ENCODE peak calls at places on chromosomes 7 and 10, in seven cellular contexts. I is fibroblast of mammary gland, O is A549, Q is OCI-LY7, J is neural progenitor cell, N is K562, B is MM.1S. Y is an unnamed sample.

GRCh38 chr7:148527717-148528168 is 62.8 kb upstream of the C7orf33 start:
- DNase-seq in I (peak), N (peak), J (peak), Q (peak), O (peak), B (peak), Y (peak)

GRCh38 chr10:62297857-62298256 is 29.2 kb upstream of the RTKN2 start:
- DNase-seq in J (no peak), I (no peak), O (no peak), Q (no peak), B (no peak), N (no peak), Y (no peak)

GRCh38 chr10:68561804-68562649 is 1.9 kb downstream of the TET1 start:
- DNase-seq in I (peak), J (peak), B (no peak), N (peak), O (no peak), Q (no peak), Y (no peak)

GRCh38 chr10:96720422-96721206 is at the start of gene PIK3AP1:
- DNase-seq in N (peak), B (peak), J (peak), Q (peak), I (no peak), O (peak), Y (peak)

GRCh38 chr7:52260046-52260665 is 775.3 kb upstream of the POM121L12 start:
- DNase-seq in I (no peak), Q (no peak), J (peak), O (peak), N (no peak), B (no peak), Y (no peak)

GRCh38 chr7:37753398-37753797 is 69.8 kb downstream of the GPR141 start:
- DNase-seq in J (no peak), N (no peak), Q (no peak), O (no peak), I (no peak), B (no peak), Y (no peak)

GRCh38 chr10:51834548-51834947 is 135.2 kb upstream of the CSTF2T start:
- DNase-seq in B (no peak), Q (no peak), N (no peak), J (no peak), I (no peak), O (no peak), Y (no peak)

GRCh38 chr7:118418433-118418832 is 193.9 kb downstream of the ANKRD7 start:
- DNase-seq in J (no peak), B (no peak), O (no peak), Q (no peak), I (no peak), N (no peak), Y (no peak)

GRCh38 chr7:36227223-36227622 is 74.2 kb downstream of the EEPD1 start:
- DNase-seq in I (peak), B (no peak), N (no peak), J (no peak), O (no peak), Q (no peak), Y (peak)

GRCh38 chr7:121510302-121510701 is 114.2 kb upstream of the FAM3C start:
- DNase-seq in O (peak), Q (peak), J (peak), B (no peak), N (peak), I (no peak), Y (no peak)

GRCh38 chr10:93711891-93712290 is 9.5 kb upstream of the FRA10AC1 start:
- DNase-seq in B (no peak), Q (no peak), O (no peak), I (peak), N (no peak), J (no peak), Y (peak)

GRCh38 chr7:158075633-158076001 is 512.0 kb downstream of the PTPRN2 start:
- DNase-seq in I (no peak), Q (no peak), N (no peak), J (no peak), B (no peak), O (no peak), Y (no peak)

GRCh38 chr10:93277360-93277759 is 203.7 kb downstream of the CYP26A1 start:
- DNase-seq in I (no peak), Q (no peak), N (no peak), J (no peak), O (no peak), B (no peak), Y (no peak)

GRCh38 chr7:151863386-151864079 is 13.4 kb downstream of the PRKAG2 start:
- DNase-seq in B (no peak), Q (peak), N (no peak), I (no peak), J (peak), O (peak), Y (no peak)

GRCh38 chr10:71068811-71069411 is 143.5 kb upstream of the UNC5B start:
- DNase-seq in O (peak), B (no peak), N (no peak), I (peak), J (peak), Q (no peak), Y (peak)

GRCh38 chr7:17021205-17021604 is 139.4 kb upstream of the AGR3 start:
- DNase-seq in O (no peak), I (peak), Q (no peak), B (no peak), J (no peak), N (no peak), Y (no peak)

DNA sequence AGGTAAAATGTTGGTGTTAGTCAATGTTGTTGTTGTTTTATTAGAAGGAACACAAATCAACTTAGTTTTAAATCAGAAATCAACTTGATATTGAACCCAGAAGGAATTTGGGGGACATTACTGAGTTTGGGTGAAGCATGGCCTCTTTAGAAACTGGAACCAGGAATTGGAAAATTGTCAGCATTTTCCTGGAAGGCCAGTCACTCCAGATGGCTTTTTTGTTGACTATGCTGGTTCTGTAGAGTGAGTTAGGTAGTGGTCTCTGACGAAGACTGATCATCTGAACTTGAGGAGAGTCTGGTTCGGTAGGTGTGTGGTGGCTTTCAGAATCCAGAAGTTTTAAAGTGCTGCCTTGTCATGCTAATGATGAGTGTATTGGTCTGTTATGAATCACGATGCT is 111.5 kb downstream of the BMPER start:
- DNase-seq in Q (no peak), N (no peak), I (no peak), B (no peak), J (no peak), O (no peak), Y (no peak)
- H3K4me3 ChIP-seq in Q (no peak), N (no peak), I (no peak), B (no peak), J (no peak), O (no peak), Y (no peak)

DNA sequence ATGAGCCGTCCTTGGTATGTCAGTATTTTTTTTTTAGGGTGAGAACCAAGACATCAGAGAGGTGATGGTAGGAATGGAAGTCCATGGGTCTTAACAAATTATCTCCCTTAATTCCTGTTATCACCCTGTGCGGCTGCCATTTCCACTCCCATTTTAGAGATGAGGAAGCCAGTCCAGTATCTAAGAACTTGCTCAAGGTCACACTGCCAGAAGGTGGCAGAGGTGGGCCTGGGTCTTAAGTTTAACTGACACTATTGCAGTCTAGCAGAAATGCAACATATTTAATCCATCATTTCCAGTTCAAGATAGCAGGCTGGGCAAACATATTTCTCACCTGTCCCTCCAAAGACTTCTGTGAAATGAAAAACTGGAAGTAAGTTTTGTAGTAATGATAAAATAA is 108.3 kb downstream of the GLI3 start:
- DNase-seq in O (peak), B (no peak), J (peak), I (peak), Q (peak), N (no peak), Y (no peak)
- TF ChIP-seq CTCF in O (no peak), B (peak), J (peak), I (peak), Q (peak), N (peak), Y (no peak)

GRCh38 chr10:101772895-101773761 is 2.8 kb downstream of the FGF8 start:
- DNase-seq in I (no peak), B (no peak), O (no peak), J (peak), N (no peak), Q (no peak), Y (no peak)

GRCh38 chr10:101775273-101776131 is at the start of gene FGF8:
- DNase-seq in I (no peak), N (no peak), O (no peak), B (no peak), J (peak), Q (no peak), Y (no peak)

GRCh38 chr10:101772017-101772894 is 3.7 kb downstream of the FGF8 start:
- DNase-seq in I (no peak), N (no peak), B (no peak), O (no peak), Q (no peak), J (no peak), Y (no peak)

GRCh38 chr10:101773923-101774588 is 1.9 kb downstream of the FGF8 start:
- DNase-seq in J (peak), N (no peak), O (no peak), I (no peak), B (no peak), Q (no peak), Y (peak)

DNA sequence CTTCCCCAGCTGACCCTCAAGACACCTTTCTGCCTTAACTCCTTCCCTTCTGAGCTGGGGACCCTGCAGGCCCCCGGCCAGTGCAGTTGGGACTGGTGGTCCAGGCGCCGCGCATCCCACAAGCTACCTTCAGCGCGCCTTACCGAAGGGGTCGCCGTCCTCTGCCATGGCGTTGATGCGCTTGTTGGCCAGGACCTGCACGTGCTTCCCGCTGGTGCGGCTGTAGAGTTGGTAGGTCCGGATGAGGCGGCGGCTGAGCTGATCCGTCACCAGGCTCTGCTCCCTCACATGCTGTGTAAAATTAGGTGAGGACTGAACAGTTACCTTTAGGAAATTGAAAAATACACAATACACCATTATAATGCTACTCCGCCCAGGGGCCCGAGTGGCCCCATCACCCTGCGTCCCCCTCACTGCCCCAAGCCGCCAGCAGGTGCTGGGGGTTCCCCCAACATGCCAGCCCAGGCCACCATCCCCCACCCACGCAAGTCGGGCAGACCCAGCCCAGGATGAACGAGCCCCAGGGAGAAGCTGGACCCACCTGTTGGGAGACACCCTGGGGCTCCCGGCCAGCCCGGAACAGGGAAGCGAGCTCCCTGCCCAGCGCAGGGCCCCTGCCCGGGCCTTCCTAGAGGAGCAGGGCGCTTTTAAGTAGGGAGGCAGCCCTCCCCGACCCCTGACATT is 1.2 kb downstream of the FGF8 start:
- DNase-seq in O (no peak), N (no peak), B (no peak), Q (no peak), J (peak), I (no peak), Y (no peak)
- H3K4me3 ChIP-seq in O (no peak), N (no peak), B (no peak), Q (no peak), J (peak), I (no peak), Y (no peak)

DNA sequence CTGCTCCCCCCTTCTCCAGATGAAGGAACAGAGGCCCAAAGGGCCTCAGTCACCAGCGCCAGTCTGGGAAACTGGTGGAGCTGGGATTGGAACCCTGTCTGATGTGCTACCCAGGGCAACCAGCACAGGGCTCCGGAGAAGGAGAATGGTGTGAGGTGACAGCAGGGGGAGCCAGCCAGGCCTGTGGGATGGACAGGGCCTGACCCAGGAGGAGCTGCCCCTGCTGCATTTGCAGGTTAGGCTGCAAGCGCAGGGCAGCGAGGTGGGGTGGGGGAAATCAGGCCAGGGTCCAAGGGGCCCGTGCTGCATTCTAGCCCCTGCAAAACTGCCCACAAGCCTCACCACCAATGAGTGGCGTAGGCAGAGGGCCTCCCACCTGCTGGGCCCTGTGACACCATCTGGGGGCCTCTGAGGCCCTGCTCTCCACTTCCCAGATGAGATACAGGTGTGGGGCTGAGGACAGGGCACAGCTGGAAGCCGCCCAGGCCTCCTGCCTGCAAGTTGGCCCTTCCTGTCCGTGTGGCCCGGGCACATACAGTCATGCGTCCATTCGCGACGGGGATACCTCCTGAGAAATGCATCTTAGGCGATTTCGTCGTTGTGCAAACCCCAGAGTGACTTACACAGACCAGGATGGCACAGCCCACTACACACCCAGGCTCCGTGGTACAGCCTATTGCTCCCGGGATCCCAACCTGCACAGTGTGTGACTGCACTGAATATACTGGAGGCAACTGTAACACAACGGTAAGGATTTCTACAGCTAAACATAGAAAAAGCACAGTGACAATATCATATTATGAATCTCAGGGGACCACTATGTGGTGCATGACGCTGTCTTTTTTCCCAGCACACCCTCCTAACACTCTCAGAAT is 45.2 kb downstream of the RASGEF1A start:
- DNase-seq in O (no peak), J (peak), Q (no peak), I (no peak), B (no peak), N (no peak), Y (no peak)
- TF ChIP-seq CTCF in O (no peak), J (peak), Q (peak), I (peak), B (no peak), N (peak), Y (no peak)

GRCh38 chr7:135599471-135599870 is 41.8 kb downstream of the NUP205 start:
- DNase-seq in J (no peak), N (no peak), B (no peak), I (no peak), Q (no peak), O (no peak), Y (no peak)

GRCh38 chr7:135601182-135601581 is 43.5 kb downstream of the NUP205 start:
- DNase-seq in B (no peak), O (no peak), N (no peak), J (no peak), Q (no peak), I (peak), Y (no peak)

GRCh38 chr7:135597926-135598305 is 40.2 kb downstream of the NUP205 start:
- DNase-seq in Q (no peak), O (no peak), J (no peak), I (peak), N (no peak), B (no peak), Y (peak)

GRCh38 chr7:135602304-135602703 is 44.6 kb downstream of the NUP205 start:
- DNase-seq in Q (no peak), B (no peak), N (no peak), I (peak), J (no peak), O (no peak), Y (no peak)

GRCh38 chr7:135597181-135597925 is 39.6 kb downstream of the NUP205 start:
- DNase-seq in N (no peak), Q (no peak), O (no peak), I (peak), B (no peak), J (no peak), Y (peak)
- H3K4me3 ChIP-seq in N (no peak), Q (no peak), O (no peak), I (no peak), B (no peak), J (no peak), Y (no peak)

GRCh38 chr10:17617031-17617911 is at the start of gene HACD1:
- DNase-seq in B (no peak), N (peak), Q (no peak), I (peak), O (peak), J (peak), Y (peak)
- TF ChIP-seq CTCF in B (no peak), N (no peak), Q (no peak), I (no peak), O (peak), J (peak), Y (no peak)

GRCh38 chr7:3560495-3560894 is 259.4 kb downstream of the SDK1 start:
- DNase-seq in I (no peak), J (no peak), Q (no peak), N (no peak), B (no peak), O (no peak), Y (no peak)

GRCh38 chr7:3558410-3558809 is 257.4 kb downstream of the SDK1 start:
- DNase-seq in J (no peak), Q (no peak), O (no peak), B (no peak), I (no peak), N (no peak), Y (no peak)

GRCh38 chr7:3561908-3562307 is 260.9 kb downstream of the SDK1 start:
- DNase-seq in Q (no peak), O (no peak), B (no peak), J (no peak), N (no peak), I (no peak), Y (no peak)

GRCh38 chr7:3564231-3564630 is 263.2 kb downstream of the SDK1 start:
- DNase-seq in J (no peak), Q (no peak), O (no peak), B (no peak), I (no peak), N (no peak), Y (no peak)

DNA sequence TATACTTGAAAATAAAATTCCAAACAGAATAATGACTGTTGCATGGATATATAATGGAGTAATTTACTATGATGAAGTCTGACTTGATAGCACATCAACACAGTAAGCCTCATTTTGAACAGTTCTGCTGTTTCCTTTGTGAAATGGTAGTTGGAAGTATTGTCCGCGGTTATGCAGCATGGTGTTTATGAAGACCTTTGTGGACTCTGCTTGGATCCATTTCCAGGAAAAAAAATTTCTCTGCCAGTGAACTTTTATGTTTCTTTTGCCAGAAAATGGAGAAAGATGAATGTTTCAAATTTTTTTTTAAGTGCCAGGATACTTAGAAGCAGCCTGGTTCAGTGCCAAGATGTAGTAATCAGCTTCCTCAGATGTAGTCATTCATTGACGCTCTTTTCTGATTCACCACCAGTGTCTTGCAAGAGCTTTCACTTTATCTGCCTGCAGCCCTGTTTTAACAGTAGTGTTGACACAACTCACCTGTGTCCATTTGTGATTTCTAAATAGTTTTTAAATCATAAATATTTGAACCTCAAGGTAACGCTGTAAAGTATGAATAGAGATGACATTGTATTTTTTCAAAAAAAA is 258.2 kb downstream of the SDK1 start:
- DNase-seq in J (no peak), I (peak), O (peak), Q (no peak), B (no peak), N (no peak), Y (peak)
- H3K4me3 ChIP-seq in J (no peak), I (no peak), O (no peak), Q (no peak), B (no peak), N (no peak), Y (no peak)

DNA sequence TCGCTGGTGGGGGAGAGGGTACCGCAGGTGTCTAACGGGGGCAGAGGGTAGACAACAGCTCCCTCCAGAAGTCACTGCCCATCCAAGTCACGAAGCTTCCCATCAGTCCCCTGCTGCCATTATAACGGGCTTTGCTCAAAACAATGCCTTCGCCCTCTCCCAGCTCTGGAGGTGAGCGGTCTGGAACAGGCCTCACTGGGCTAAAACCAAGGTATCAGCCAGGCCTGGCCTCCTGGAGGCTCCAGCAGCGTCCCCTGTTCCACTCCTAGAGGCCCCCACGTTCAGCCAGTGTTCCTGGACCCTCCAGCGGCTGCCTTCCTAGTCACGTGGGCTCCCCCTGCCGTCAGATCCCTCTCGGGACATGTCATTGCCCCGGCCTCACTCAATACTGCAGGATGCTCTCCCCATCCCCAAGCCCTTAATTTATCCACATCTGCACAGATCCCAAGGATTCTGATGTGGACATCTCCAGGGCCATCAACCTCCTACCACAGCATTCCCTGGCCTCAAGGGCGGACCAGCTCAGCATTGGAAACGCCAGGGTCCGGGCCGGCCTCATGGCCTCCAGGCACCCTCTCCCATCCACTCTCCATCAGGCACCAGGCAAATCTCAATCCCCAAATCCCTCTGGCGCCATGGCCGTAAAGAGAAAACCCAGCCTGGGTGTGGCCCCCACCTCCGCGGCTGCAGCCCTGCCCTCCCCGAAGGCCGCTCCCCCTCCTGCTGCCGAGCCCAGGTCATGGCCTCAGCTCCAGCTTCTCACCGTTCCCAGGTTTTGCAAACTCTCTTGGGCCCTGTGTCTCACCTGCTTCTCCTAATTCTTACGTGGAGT is 104.1 kb upstream of the FAM20C start:
- DNase-seq in Q (no peak), B (no peak), O (no peak), J (peak), N (no peak), I (no peak), Y (no peak)
- TF ChIP-seq CTCF in Q (peak), B (no peak), O (no peak), J (peak), N (peak), I (no peak), Y (no peak)

Y was measured in foreskin fibroblast.